ENCODE peak calls at places on chromosomes 1 and 21, in seven cellular contexts. H is COR-L47; A is nephron progenitor cell; I is fibroblast of lung; T is DMS153; O is activated CD8-positive, alpha-beta memory T cell treated with anti-CD3 and anti-CD28 coated beads for 1 hour; K is retina. X is an unnamed sample.
A peak's percentile ranks its signal among the peaks of the same experiment; 100 is the strongest.

GRCh38 chr1:30706528-30706927 is 16.9 kb downstream of the MATN1 start:
- DNase-seq in O (no peak), K (peak; percentile 68), I (peak; percentile 30), T (peak; percentile 86), H (peak; percentile 63), A (no peak), X (no peak)

GRCh38 chr1:198517623-198518022 is 22.9 kb downstream of the ATP6V1G3 start:
- DNase-seq in T (no peak), K (no peak), O (no peak), H (no peak), A (no peak), I (no peak), X (no peak)

GRCh38 chr1:231211005-231211857 is 29.8 kb upstream of the GNPAT start:
- DNase-seq in I (peak; percentile 29), A (peak; percentile 93), H (peak; percentile 93), O (peak; percentile 62), T (peak; percentile 88), K (peak; percentile 92), X (peak; percentile 93)

GRCh38 chr1:18947570-18947969 is 8.9 kb downstream of the IFFO2 start:
- DNase-seq in T (no peak), O (no peak), I (no peak), A (no peak), K (no peak), H (no peak), X (no peak)

GRCh38 chr1:245837741-245838140 is 669.3 kb downstream of the SMYD3 start:
- DNase-seq in H (no peak), T (no peak), O (no peak), A (no peak), I (peak; percentile 77), K (no peak), X (no peak)

GRCh38 chr1:156608036-156608674 is 6.9 kb upstream of the GPATCH4 start:
- DNase-seq in I (peak; percentile 63), K (peak; percentile 47), H (peak; percentile 76), A (peak; percentile 46), T (peak; percentile 80), O (no peak), X (peak; percentile 45)

GRCh38 chr1:226825746-226826100 is 44.7 kb upstream of the PSEN2 start:
- DNase-seq in O (no peak), K (no peak), T (no peak), H (no peak), I (no peak), A (no peak), X (no peak)

GRCh38 chr1:165543651-165544452 is at the start of gene LRRC52:
- DNase-seq in A (no peak), O (no peak), K (peak; percentile 58), H (peak; percentile 93), I (no peak), T (peak; percentile 92), X (no peak)

GRCh38 chr1:1004780-1005697 is 5.1 kb upstream of the HES4 start:
- DNase-seq in A (peak; percentile 60), O (no peak), H (peak; percentile 33), I (peak; percentile 53), T (peak; percentile 49), K (peak; percentile 62), X (no peak)

GRCh38 chr1:201324821-201325677 is 41.7 kb downstream of the PKP1 start:
- DNase-seq in O (no peak), I (no peak), A (no peak), K (no peak), T (no peak), H (no peak), X (no peak)

GRCh38 chr21:46626536-46627302 is 8.8 kb upstream of the PRMT2 start:
- DNase-seq in T (no peak), A (no peak), O (peak; percentile 12), I (no peak), H (no peak), K (no peak), X (no peak)

GRCh38 chr1:221989741-221990140 is 247.9 kb upstream of the DUSP10 start:
- DNase-seq in I (peak; percentile 27), K (no peak), A (no peak), O (no peak), H (no peak), T (no peak), X (no peak)

GRCh38 chr1:116067564-116067887 is 43.7 kb upstream of the MAB21L3 start:
- DNase-seq in O (no peak), A (no peak), I (peak; percentile 63), T (no peak), K (no peak), H (no peak), X (no peak)

GRCh38 chr1:198771562-198772153 is 132.8 kb downstream of the PTPRC start:
- DNase-seq in O (no peak), H (peak; percentile 71), A (peak; percentile 15), K (peak; percentile 46), I (peak; percentile 42), T (no peak), X (peak; percentile 13)

GRCh38 chr1:207868769-207869721 is 41.9 kb downstream of the CD34 start:
- DNase-seq in T (peak; percentile 58), K (peak; percentile 95), H (peak; percentile 63), O (peak; percentile 17), A (peak; percentile 85), I (peak; percentile 61), X (peak; percentile 79)

GRCh38 chr1:201298381-201299367 is 15.4 kb downstream of the PKP1 start:
- DNase-seq in A (no peak), T (no peak), H (no peak), O (no peak), I (no peak), K (no peak), X (no peak)

GRCh38 chr1:19648689-19649088 is 4.6 kb downstream of the NBL1 start:
- DNase-seq in I (peak; percentile 19), H (peak; percentile 28), O (no peak), T (no peak), A (no peak), K (no peak), X (no peak)

GRCh38 chr1:10795305-10796021 is 983 bp downstream of the CASZ1 start:
- DNase-seq in H (no peak), I (peak; percentile 10), A (peak; percentile 44), O (no peak), T (no peak), K (no peak), X (no peak)

GRCh38 chr1:65514083-65514482 is 93.6 kb downstream of the LEPR start:
- DNase-seq in O (no peak), I (no peak), K (no peak), T (no peak), A (no peak), H (no peak), X (no peak)

GRCh38 chr1:99441234-99442095 is 177.2 kb downstream of the PLPPR4 start:
- DNase-seq in T (no peak), I (peak; percentile 85), A (no peak), K (no peak), O (no peak), H (no peak), X (no peak)

GRCh38 chr1:230503741-230504140 is 77.6 kb upstream of the PGBD5 start:
- DNase-seq in A (peak; percentile 20), I (no peak), O (no peak), T (no peak), H (no peak), K (no peak), X (no peak)

X was measured in neural crest cell.